ENCODE peak calls at places on chromosomes 13 and 19, in ten cellular contexts. One of them, this sample, is unnamed.
A peak's percentile ranks its signal among the peaks of the same experiment; 100 is the strongest.

GRCh38 chr13:73983109-73983508 is 151.1 kb downstream of the KLF12 start:
- DNase-seq in PC-9: no peak
- DNase-seq in C1 segment of cervical spinal cord: no peak
- DNase-seq in naive thymus-derived CD8-positive, alpha-beta T cell: no peak
- DNase-seq in HFF-Myc: no peak
- DNase-seq in heart right ventricle: peak; percentile 18
- DNase-seq in NCI-H2029 treated with DMSO at 0.1 percent for 48 hours: no peak
- DNase-seq in mucosa of descending colon: no peak
- DNase-seq in stimulated activated CD4-positive, alpha-beta T cell treated with anti-CD3 and anti-CD28 coated beads, Interleukin-2, amount 100 ng/mL, for 48 hours: no peak
- DNase-seq in HTR-8/SVneo: no peak
- DNase-seq in this sample: no peak

GRCh38 chr13:98466634-98467236 is 110.2 kb downstream of the STK24 start:
- DNase-seq in HTR-8/SVneo: peak; percentile 13
- DNase-seq in stimulated activated CD4-positive, alpha-beta T cell treated with anti-CD3 and anti-CD28 coated beads, Interleukin-2, amount 100 ng/mL, for 48 hours: peak; percentile 50
- DNase-seq in NCI-H2029 treated with DMSO at 0.1 percent for 48 hours: no peak
- DNase-seq in PC-9: peak; percentile 60
- DNase-seq in HFF-Myc: no peak
- DNase-seq in mucosa of descending colon: peak; percentile 73
- DNase-seq in C1 segment of cervical spinal cord: no peak
- DNase-seq in heart right ventricle: no peak
- DNase-seq in naive thymus-derived CD8-positive, alpha-beta T cell: no peak
- DNase-seq in this sample: no peak

GRCh38 chr19:2312819-2313501 is 5.0 kb upstream of the LINGO3 start:
- DNase-seq in HFF-Myc: no peak
- DNase-seq in heart right ventricle: no peak
- DNase-seq in HTR-8/SVneo: no peak
- DNase-seq in C1 segment of cervical spinal cord: no peak
- DNase-seq in naive thymus-derived CD8-positive, alpha-beta T cell: no peak
- DNase-seq in NCI-H2029 treated with DMSO at 0.1 percent for 48 hours: no peak
- DNase-seq in PC-9: no peak
- DNase-seq in stimulated activated CD4-positive, alpha-beta T cell treated with anti-CD3 and anti-CD28 coated beads, Interleukin-2, amount 100 ng/mL, for 48 hours: no peak
- DNase-seq in mucosa of descending colon: no peak
- DNase-seq in this sample: no peak

GRCh38 chr13:78700121-78700910 is 41.4 kb upstream of the OBI1 start:
- DNase-seq in C1 segment of cervical spinal cord: no peak
- DNase-seq in naive thymus-derived CD8-positive, alpha-beta T cell: no peak
- DNase-seq in PC-9: no peak
- DNase-seq in mucosa of descending colon: no peak
- DNase-seq in HFF-Myc: no peak
- DNase-seq in NCI-H2029 treated with DMSO at 0.1 percent for 48 hours: no peak
- DNase-seq in heart right ventricle: no peak
- DNase-seq in stimulated activated CD4-positive, alpha-beta T cell treated with anti-CD3 and anti-CD28 coated beads, Interleukin-2, amount 100 ng/mL, for 48 hours: no peak
- DNase-seq in HTR-8/SVneo: no peak
- DNase-seq in this sample: no peak

GRCh38 chr19:31413353-31413752 is 64.1 kb upstream of the TSHZ3 start:
- DNase-seq in stimulated activated CD4-positive, alpha-beta T cell treated with anti-CD3 and anti-CD28 coated beads, Interleukin-2, amount 100 ng/mL, for 48 hours: no peak
- DNase-seq in HFF-Myc: no peak
- DNase-seq in heart right ventricle: no peak
- DNase-seq in mucosa of descending colon: no peak
- DNase-seq in PC-9: no peak
- DNase-seq in HTR-8/SVneo: no peak
- DNase-seq in C1 segment of cervical spinal cord: no peak
- DNase-seq in naive thymus-derived CD8-positive, alpha-beta T cell: no peak
- DNase-seq in NCI-H2029 treated with DMSO at 0.1 percent for 48 hours: no peak
- DNase-seq in this sample: no peak

GRCh38 chr19:29528350-29528945 is 2.7 kb downstream of the VSTM2B start:
- DNase-seq in PC-9: no peak
- DNase-seq in stimulated activated CD4-positive, alpha-beta T cell treated with anti-CD3 and anti-CD28 coated beads, Interleukin-2, amount 100 ng/mL, for 48 hours: peak; percentile 65
- DNase-seq in C1 segment of cervical spinal cord: no peak
- DNase-seq in NCI-H2029 treated with DMSO at 0.1 percent for 48 hours: peak; percentile 15
- DNase-seq in HFF-Myc: peak; percentile 9
- DNase-seq in HTR-8/SVneo: peak; percentile 62
- DNase-seq in naive thymus-derived CD8-positive, alpha-beta T cell: peak; percentile 40
- DNase-seq in heart right ventricle: peak; percentile 25
- DNase-seq in mucosa of descending colon: peak; percentile 38
- DNase-seq in this sample: peak; percentile 66

GRCh38 chr19:28454083-28454482 is 758.9 kb downstream of the UQCRFS1 start:
- DNase-seq in NCI-H2029 treated with DMSO at 0.1 percent for 48 hours: no peak
- DNase-seq in mucosa of descending colon: no peak
- DNase-seq in naive thymus-derived CD8-positive, alpha-beta T cell: no peak
- DNase-seq in HTR-8/SVneo: no peak
- DNase-seq in C1 segment of cervical spinal cord: no peak
- DNase-seq in HFF-Myc: no peak
- DNase-seq in heart right ventricle: no peak
- DNase-seq in stimulated activated CD4-positive, alpha-beta T cell treated with anti-CD3 and anti-CD28 coated beads, Interleukin-2, amount 100 ng/mL, for 48 hours: no peak
- DNase-seq in PC-9: no peak
- DNase-seq in this sample: no peak

GRCh38 chr13:106113796-106114195 is 421.7 kb downstream of the EFNB2 start:
- DNase-seq in HTR-8/SVneo: no peak
- DNase-seq in heart right ventricle: no peak
- DNase-seq in naive thymus-derived CD8-positive, alpha-beta T cell: no peak
- DNase-seq in stimulated activated CD4-positive, alpha-beta T cell treated with anti-CD3 and anti-CD28 coated beads, Interleukin-2, amount 100 ng/mL, for 48 hours: no peak
- DNase-seq in PC-9: no peak
- DNase-seq in C1 segment of cervical spinal cord: no peak
- DNase-seq in NCI-H2029 treated with DMSO at 0.1 percent for 48 hours: no peak
- DNase-seq in mucosa of descending colon: no peak
- DNase-seq in HFF-Myc: no peak
- DNase-seq in this sample: no peak

This sample was measured in upper lobe of right lung.